ENCODE peak calls at places on chromosomes 16 and 17, in eight cellular contexts. One of them, this sample, is unnamed. For H3K9me3, the result is how much of the 10 kb centered on the place peaks cover.

GRCh38 chr17:67421869-67422273 is 44.8 kb downstream of the PITPNC1 start:
- DNase-seq in upper lobe of left lung: peak
- DNase-seq in tibial nerve: no peak
- DNase-seq in CD8-positive, alpha-beta memory T cell: peak
- DNase-seq in K562: no peak
- DNase-seq in endothelial cell of umbilical vein: peak
- DNase-seq in naive thymus-derived CD4-positive, alpha-beta T cell: peak
- DNase-seq in left ventricle myocardium inferior: no peak
- DNase-seq in this sample: no peak

GRCh38 chr16:13492046-13492445 is 427.9 kb upstream of the ERCC4 start:
- DNase-seq in upper lobe of left lung: no peak
- DNase-seq in tibial nerve: no peak
- DNase-seq in CD8-positive, alpha-beta memory T cell: no peak
- DNase-seq in K562: no peak
- DNase-seq in endothelial cell of umbilical vein: no peak
- DNase-seq in naive thymus-derived CD4-positive, alpha-beta T cell: no peak
- DNase-seq in left ventricle myocardium inferior: no peak
- DNase-seq in this sample: no peak

GRCh38 chr16:66752379-66752778 is 970 bp upstream of the DYNC1LI2 start:
- DNase-seq in upper lobe of left lung: no peak
- DNase-seq in tibial nerve: no peak
- DNase-seq in CD8-positive, alpha-beta memory T cell: no peak
- DNase-seq in K562: no peak
- DNase-seq in endothelial cell of umbilical vein: no peak
- DNase-seq in naive thymus-derived CD4-positive, alpha-beta T cell: no peak
- DNase-seq in left ventricle myocardium inferior: no peak
- DNase-seq in this sample: no peak

GRCh38 chr17:69335018-69335417 is 8.1 kb upstream of the ABCA5 start:
- DNase-seq in upper lobe of left lung: no peak
- DNase-seq in tibial nerve: no peak
- DNase-seq in CD8-positive, alpha-beta memory T cell: no peak
- DNase-seq in K562: peak
- DNase-seq in endothelial cell of umbilical vein: peak
- DNase-seq in naive thymus-derived CD4-positive, alpha-beta T cell: peak
- DNase-seq in left ventricle myocardium inferior: no peak
- DNase-seq in this sample: no peak

GRCh38 chr16:84141143-84141670 is 3.8 kb downstream of the HSDL1 start:
- DNase-seq in upper lobe of left lung: no peak
- DNase-seq in tibial nerve: no peak
- DNase-seq in CD8-positive, alpha-beta memory T cell: no peak
- DNase-seq in K562: no peak
- DNase-seq in endothelial cell of umbilical vein: no peak
- DNase-seq in naive thymus-derived CD4-positive, alpha-beta T cell: peak
- DNase-seq in left ventricle myocardium inferior: no peak
- DNase-seq in this sample: no peak

GRCh38 chr17:59753522-59754467 is 46.3 kb downstream of the VMP1 start:
- DNase-seq in upper lobe of left lung: no peak
- DNase-seq in tibial nerve: no peak
- DNase-seq in CD8-positive, alpha-beta memory T cell: peak
- DNase-seq in K562: peak
- DNase-seq in endothelial cell of umbilical vein: peak
- DNase-seq in naive thymus-derived CD4-positive, alpha-beta T cell: peak
- DNase-seq in left ventricle myocardium inferior: no peak
- DNase-seq in this sample: no peak

GRCh38 chr17:47806026-47806912 is 15.3 kb downstream of the OSBPL7 start:
- DNase-seq in upper lobe of left lung: no peak
- DNase-seq in tibial nerve: no peak
- DNase-seq in CD8-positive, alpha-beta memory T cell: no peak
- DNase-seq in K562: no peak
- DNase-seq in endothelial cell of umbilical vein: no peak
- DNase-seq in naive thymus-derived CD4-positive, alpha-beta T cell: no peak
- DNase-seq in left ventricle myocardium inferior: no peak
- DNase-seq in this sample: no peak

GRCh38 chr17:41792835-41793748 is 6.6 kb upstream of the JUP start:
- DNase-seq in upper lobe of left lung: peak
- DNase-seq in tibial nerve: no peak
- DNase-seq in CD8-positive, alpha-beta memory T cell: no peak
- DNase-seq in K562: peak
- DNase-seq in endothelial cell of umbilical vein: peak
- DNase-seq in naive thymus-derived CD4-positive, alpha-beta T cell: no peak
- DNase-seq in left ventricle myocardium inferior: peak
- DNase-seq in this sample: peak

GRCh38 chr17:29784661-29785060 is 145.4 kb downstream of the SSH2 start:
- DNase-seq in upper lobe of left lung: no peak
- DNase-seq in tibial nerve: no peak
- DNase-seq in CD8-positive, alpha-beta memory T cell: no peak
- DNase-seq in K562: no peak
- DNase-seq in endothelial cell of umbilical vein: peak
- DNase-seq in naive thymus-derived CD4-positive, alpha-beta T cell: no peak
- DNase-seq in left ventricle myocardium inferior: no peak
- DNase-seq in this sample: no peak

GRCh38 chr17:1787301-1787902 is 25.5 kb downstream of the SERPINF1 start:
- DNase-seq in upper lobe of left lung: peak
- DNase-seq in tibial nerve: no peak
- DNase-seq in CD8-positive, alpha-beta memory T cell: no peak
- DNase-seq in K562: no peak
- DNase-seq in endothelial cell of umbilical vein: peak
- DNase-seq in naive thymus-derived CD4-positive, alpha-beta T cell: no peak
- DNase-seq in left ventricle myocardium inferior: peak
- DNase-seq in this sample: peak

GRCh38 chr17:39929657-39930407 is 2.3 kb downstream of the LRRC3C start:
- DNase-seq in upper lobe of left lung: no peak
- DNase-seq in tibial nerve: no peak
- DNase-seq in CD8-positive, alpha-beta memory T cell: no peak
- DNase-seq in K562: no peak
- DNase-seq in endothelial cell of umbilical vein: no peak
- DNase-seq in naive thymus-derived CD4-positive, alpha-beta T cell: no peak
- DNase-seq in left ventricle myocardium inferior: no peak
- DNase-seq in this sample: no peak

GRCh38 chr17:40399185-40399584 is 18.5 kb downstream of the TOP2A start:
- DNase-seq in upper lobe of left lung: no peak
- DNase-seq in tibial nerve: no peak
- DNase-seq in CD8-positive, alpha-beta memory T cell: peak
- DNase-seq in K562: peak
- DNase-seq in endothelial cell of umbilical vein: no peak
- DNase-seq in naive thymus-derived CD4-positive, alpha-beta T cell: peak
- DNase-seq in left ventricle myocardium inferior: no peak
- DNase-seq in this sample: no peak

GRCh38 chr17:44913676-44914075 is 1.6 kb downstream of the GFAP start:
- DNase-seq in upper lobe of left lung: no peak
- DNase-seq in tibial nerve: no peak
- DNase-seq in CD8-positive, alpha-beta memory T cell: no peak
- DNase-seq in K562: peak
- DNase-seq in endothelial cell of umbilical vein: no peak
- DNase-seq in naive thymus-derived CD4-positive, alpha-beta T cell: no peak
- DNase-seq in left ventricle myocardium inferior: no peak
- DNase-seq in this sample: peak

GRCh38 chr17:14317383-14317782 is 16.5 kb downstream of the HS3ST3B1 start:
- DNase-seq in upper lobe of left lung: no peak
- DNase-seq in tibial nerve: no peak
- DNase-seq in CD8-positive, alpha-beta memory T cell: no peak
- DNase-seq in K562: no peak
- DNase-seq in endothelial cell of umbilical vein: no peak
- DNase-seq in naive thymus-derived CD4-positive, alpha-beta T cell: no peak
- DNase-seq in left ventricle myocardium inferior: no peak
- DNase-seq in this sample: no peak

GRCh38 chr16:986411-986810 is 4.8 kb downstream of the SOX8 start:
- DNase-seq in upper lobe of left lung: no peak
- DNase-seq in tibial nerve: no peak
- DNase-seq in CD8-positive, alpha-beta memory T cell: no peak
- DNase-seq in K562: no peak
- DNase-seq in endothelial cell of umbilical vein: no peak
- DNase-seq in naive thymus-derived CD4-positive, alpha-beta T cell: no peak
- DNase-seq in left ventricle myocardium inferior: no peak
- DNase-seq in this sample: no peak

GRCh38 chr16:986925-987581 is 5.5 kb downstream of the SOX8 start:
- DNase-seq in upper lobe of left lung: no peak
- DNase-seq in tibial nerve: no peak
- DNase-seq in CD8-positive, alpha-beta memory T cell: no peak
- DNase-seq in K562: no peak
- DNase-seq in endothelial cell of umbilical vein: no peak
- DNase-seq in naive thymus-derived CD4-positive, alpha-beta T cell: no peak
- DNase-seq in left ventricle myocardium inferior: no peak
- DNase-seq in this sample: no peak

GRCh38 chr16:988465-989353 is 7.1 kb downstream of the SOX8 start:
- DNase-seq in upper lobe of left lung: no peak
- DNase-seq in tibial nerve: peak
- DNase-seq in CD8-positive, alpha-beta memory T cell: no peak
- DNase-seq in K562: no peak
- DNase-seq in endothelial cell of umbilical vein: no peak
- DNase-seq in naive thymus-derived CD4-positive, alpha-beta T cell: no peak
- DNase-seq in left ventricle myocardium inferior: no peak
- DNase-seq in this sample: peak

GRCh38 chr16:989354-989814 is 7.8 kb downstream of the SOX8 start:
- DNase-seq in upper lobe of left lung: no peak
- DNase-seq in tibial nerve: no peak
- DNase-seq in CD8-positive, alpha-beta memory T cell: no peak
- DNase-seq in K562: no peak
- DNase-seq in endothelial cell of umbilical vein: no peak
- DNase-seq in naive thymus-derived CD4-positive, alpha-beta T cell: no peak
- DNase-seq in left ventricle myocardium inferior: no peak
- DNase-seq in this sample: no peak

GRCh38 chr16:987846-988245 is 6.3 kb downstream of the SOX8 start:
- DNase-seq in upper lobe of left lung: no peak
- DNase-seq in tibial nerve: no peak
- DNase-seq in CD8-positive, alpha-beta memory T cell: no peak
- DNase-seq in K562: no peak
- DNase-seq in endothelial cell of umbilical vein: no peak
- DNase-seq in naive thymus-derived CD4-positive, alpha-beta T cell: no peak
- DNase-seq in left ventricle myocardium inferior: no peak
- DNase-seq in this sample: no peak
- H3K4me3 ChIP-seq in upper lobe of left lung: no peak
- H3K4me3 ChIP-seq in tibial nerve: no peak
- H3K4me3 ChIP-seq in CD8-positive, alpha-beta memory T cell: no peak
- H3K4me3 ChIP-seq in K562: no peak
- H3K4me3 ChIP-seq in endothelial cell of umbilical vein: no peak
- H3K4me3 ChIP-seq in naive thymus-derived CD4-positive, alpha-beta T cell: no peak
- H3K4me3 ChIP-seq in left ventricle myocardium inferior: no peak
- H3K4me3 ChIP-seq in this sample: no peak

GRCh38 chr17:17783825-17784598 is 52.8 kb downstream of the SREBF1 start:
- DNase-seq in upper lobe of left lung: no peak
- DNase-seq in tibial nerve: no peak
- DNase-seq in CD8-positive, alpha-beta memory T cell: peak
- DNase-seq in K562: no peak
- DNase-seq in endothelial cell of umbilical vein: peak
- DNase-seq in naive thymus-derived CD4-positive, alpha-beta T cell: peak
- DNase-seq in left ventricle myocardium inferior: peak
- DNase-seq in this sample: peak
- H3K27ac ChIP-seq in upper lobe of left lung: peak
- H3K27ac ChIP-seq in tibial nerve: peak
- H3K27ac ChIP-seq in CD8-positive, alpha-beta memory T cell: no peak
- H3K27ac ChIP-seq in K562: peak
- H3K27ac ChIP-seq in endothelial cell of umbilical vein: no peak
- H3K27ac ChIP-seq in naive thymus-derived CD4-positive, alpha-beta T cell: peak
- H3K27ac ChIP-seq in left ventricle myocardium inferior: peak
- H3K27ac ChIP-seq in this sample: peak

DNA sequence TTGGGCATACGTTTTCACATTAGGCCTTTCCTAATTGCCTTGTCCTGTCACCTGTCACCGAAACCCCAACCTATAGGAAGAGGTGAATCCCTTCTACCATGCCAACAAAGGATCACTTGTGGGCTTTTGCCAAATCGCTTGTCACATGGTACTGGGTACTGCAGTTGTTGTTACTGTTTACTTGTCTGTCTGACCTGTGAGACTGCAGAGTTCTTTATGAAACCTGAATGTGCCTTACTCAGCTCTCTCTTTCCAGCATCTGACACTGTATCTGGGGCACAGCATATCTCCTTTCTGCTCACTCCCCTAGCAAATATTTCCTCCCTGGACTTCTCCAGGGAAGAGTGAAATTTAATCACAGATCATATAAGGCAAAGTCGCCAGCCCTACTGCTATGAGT is 1272.4 kb downstream of the CDH8 start:
- DNase-seq in upper lobe of left lung: no peak
- DNase-seq in tibial nerve: no peak
- DNase-seq in CD8-positive, alpha-beta memory T cell: no peak
- DNase-seq in K562: no peak
- DNase-seq in endothelial cell of umbilical vein: no peak
- DNase-seq in naive thymus-derived CD4-positive, alpha-beta T cell: no peak
- DNase-seq in left ventricle myocardium inferior: no peak
- DNase-seq in this sample: no peak
- H3K9me3 ChIP-seq in upper lobe of left lung: under half
- H3K9me3 ChIP-seq in tibial nerve: under half
- H3K9me3 ChIP-seq in CD8-positive, alpha-beta memory T cell: under half
- H3K9me3 ChIP-seq in K562: under half
- H3K9me3 ChIP-seq in endothelial cell of umbilical vein: under half
- H3K9me3 ChIP-seq in naive thymus-derived CD4-positive, alpha-beta T cell: under half
- H3K9me3 ChIP-seq in left ventricle myocardium inferior: under half
- H3K9me3 ChIP-seq in this sample: under half

DNA sequence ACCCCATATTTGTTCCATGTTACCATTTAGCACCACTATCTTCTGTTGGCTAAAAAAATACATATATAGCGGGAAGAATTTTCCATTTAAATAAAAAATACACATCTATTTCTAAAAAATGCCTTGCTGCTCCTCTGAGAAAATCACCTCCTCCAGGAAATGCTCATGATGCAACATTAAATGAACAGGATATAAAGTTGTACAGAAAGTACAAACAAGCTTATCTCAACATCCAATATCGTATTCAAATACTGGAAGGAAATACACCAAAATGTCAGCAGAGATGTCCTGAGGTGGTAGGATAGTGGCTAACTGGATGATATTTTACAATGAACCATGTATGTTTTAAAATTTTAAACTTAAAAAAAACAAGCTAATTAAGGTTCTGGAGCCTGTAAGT is 21.3 kb downstream of the GNA13 start:
- DNase-seq in upper lobe of left lung: no peak
- DNase-seq in tibial nerve: no peak
- DNase-seq in CD8-positive, alpha-beta memory T cell: no peak
- DNase-seq in K562: no peak
- DNase-seq in endothelial cell of umbilical vein: peak
- DNase-seq in naive thymus-derived CD4-positive, alpha-beta T cell: no peak
- DNase-seq in left ventricle myocardium inferior: no peak
- DNase-seq in this sample: no peak
- H3K4me3 ChIP-seq in upper lobe of left lung: no peak
- H3K4me3 ChIP-seq in tibial nerve: no peak
- H3K4me3 ChIP-seq in CD8-positive, alpha-beta memory T cell: no peak
- H3K4me3 ChIP-seq in K562: no peak
- H3K4me3 ChIP-seq in endothelial cell of umbilical vein: no peak
- H3K4me3 ChIP-seq in naive thymus-derived CD4-positive, alpha-beta T cell: no peak
- H3K4me3 ChIP-seq in left ventricle myocardium inferior: peak
- H3K4me3 ChIP-seq in this sample: no peak